ENCODE peak calls at places on chromosome 6, in nine cellular contexts. L is HCT116, C is astrocyte, Y is GM23248, I is IMR-90, M is fibroblast of lung, A is H9, N is neural progenitor cell, U is PC-3. Z is an unnamed sample.

GRCh38 chr6:38095054-38095453 is 275.5 kb downstream of the ZFAND3 start:
- DNase-seq in L (no peak), C (peak), Y (peak), I (peak), M (peak), A (no peak), N (no peak), U (peak), Z (no peak)

GRCh38 chr6:108922499-108922898 is 74.3 kb downstream of the ARMC2 start:
- DNase-seq in L (no peak), C (no peak), Y (no peak), I (no peak), M (no peak), A (no peak), N (no peak), U (no peak), Z (no peak)

GRCh38 chr6:140985679-140986275 is 1146.9 kb upstream of the GJE1 start:
- DNase-seq in L (no peak), C (no peak), Y (no peak), I (peak), M (peak), A (no peak), N (no peak), U (no peak), Z (no peak)

GRCh38 chr6:132959927-132960326 is 145.6 kb downstream of the RPS12 start:
- DNase-seq in L (no peak), C (no peak), Y (no peak), I (no peak), M (no peak), A (no peak), N (no peak), U (peak), Z (no peak)

GRCh38 chr6:150088481-150089154 is 19.7 kb upstream of the ULBP3 start:
- DNase-seq in L (no peak), C (no peak), Y (no peak), I (no peak), M (no peak), A (no peak), N (no peak), U (no peak), Z (no peak)

GRCh38 chr6:15442467-15442866 is 196.6 kb downstream of the JARID2 start:
- DNase-seq in L (no peak), C (no peak), Y (no peak), I (no peak), M (no peak), A (no peak), N (no peak), U (no peak), Z (no peak)

GRCh38 chr6:37168809-37169457 is 1.0 kb upstream of the PIM1 start:
- DNase-seq in L (no peak), C (no peak), Y (peak), I (no peak), M (no peak), A (no peak), N (no peak), U (peak), Z (peak)

GRCh38 chr6:116382587-116382986 is 11.8 kb downstream of the DSE start:
- DNase-seq in L (no peak), C (peak), Y (no peak), I (no peak), M (no peak), A (no peak), N (no peak), U (no peak), Z (peak)

GRCh38 chr6:95578106-95578410 is 723 bp downstream of the MANEA start:
- DNase-seq in L (no peak), C (no peak), Y (no peak), I (peak), M (peak), A (no peak), N (no peak), U (peak), Z (peak)

GRCh38 chr6:138716971-138717370 is 56.6 kb upstream of the CCDC28A start:
- DNase-seq in L (no peak), C (no peak), Y (no peak), I (no peak), M (no peak), A (no peak), N (no peak), U (no peak), Z (no peak)

GRCh38 chr6:110619275-110619908 is 143.0 kb upstream of the SLC22A16 start:
- DNase-seq in L (no peak), C (no peak), Y (no peak), I (no peak), M (no peak), A (no peak), N (no peak), U (no peak), Z (no peak)

GRCh38 chr6:98593676-98594075 is 240.7 kb upstream of the POU3F2 start:
- DNase-seq in L (no peak), C (no peak), Y (no peak), I (no peak), M (no peak), A (no peak), N (no peak), U (no peak), Z (no peak)

GRCh38 chr6:157449610-157450009 is 68.6 kb downstream of the ZDHHC14 start:
- DNase-seq in L (no peak), C (peak), Y (no peak), I (peak), M (peak), A (no peak), N (no peak), U (no peak), Z (peak)

GRCh38 chr6:170289108-170289931 is 1.6 kb downstream of the DLL1 start:
- DNase-seq in L (no peak), C (no peak), Y (peak), I (no peak), M (no peak), A (no peak), N (peak), U (no peak), Z (no peak)

GRCh38 chr6:141133836-141134235 is 998.9 kb upstream of the GJE1 start:
- DNase-seq in L (no peak), C (no peak), Y (no peak), I (no peak), M (no peak), A (no peak), N (no peak), U (no peak), Z (no peak)

GRCh38 chr6:12280458-12280857 is 9.7 kb upstream of the EDN1 start:
- DNase-seq in L (no peak), C (peak), Y (peak), I (peak), M (no peak), A (no peak), N (no peak), U (peak), Z (peak)

GRCh38 chr6:28553986-28554881 is 28.6 kb downstream of the GPX5 start:
- DNase-seq in L (no peak), C (no peak), Y (no peak), I (no peak), M (peak), A (no peak), N (no peak), U (no peak), Z (no peak)
- H2AFZ ChIP-seq in L (no peak), C (peak), Y (no peak), I (no peak), M (no peak), A (no peak), N (peak), U (no peak), Z (no peak)

GRCh38 chr6:52513896-52514295 is 63.0 kb downstream of the TRAM2 start:
- DNase-seq in L (no peak), C (no peak), Y (peak), I (no peak), M (no peak), A (no peak), N (no peak), U (no peak), Z (peak)
- H3K9ac ChIP-seq in L (no peak), C (no peak), Y (peak), I (no peak), M (no peak), A (no peak), N (no peak), U (no peak), Z (no peak)

GRCh38 chr6:34248727-34249468 is at the start of gene SMIM29:
- DNase-seq in L (peak), C (peak), Y (peak), I (peak), M (peak), A (peak), N (peak), U (peak), Z (peak)

GRCh38 chr6:34246563-34247391 is 2.0 kb downstream of the SMIM29 start:
- DNase-seq in L (no peak), C (no peak), Y (peak), I (peak), M (no peak), A (peak), N (peak), U (peak), Z (peak)

GRCh38 chr6:34248198-34248726 is 544 bp downstream of the SMIM29 start:
- DNase-seq in L (no peak), C (no peak), Y (peak), I (peak), M (peak), A (peak), N (peak), U (peak), Z (peak)

GRCh38 chr6:34247481-34248197 is 1.2 kb downstream of the SMIM29 start:
- DNase-seq in L (no peak), C (no peak), Y (peak), I (no peak), M (no peak), A (peak), N (no peak), U (peak), Z (no peak)

GRCh38 chr6:34249469-34250370 is 914 bp upstream of the SMIM29 start:
- DNase-seq in L (no peak), C (no peak), Y (no peak), I (no peak), M (peak), A (no peak), N (no peak), U (no peak), Z (no peak)
- H2AFZ ChIP-seq in L (no peak), C (peak), Y (peak), I (peak), M (peak), A (no peak), N (peak), U (peak), Z (peak)

GRCh38 chr6:151324079-151324825 is 67.1 kb downstream of the ZBTB2 start:
- DNase-seq in L (peak), C (peak), Y (peak), I (peak), M (peak), A (peak), N (peak), U (peak), Z (peak)
- H3K9ac ChIP-seq in L (peak), C (peak), Y (peak), I (peak), M (peak), A (no peak), N (no peak), U (peak), Z (no peak)